ENCODE peak calls at places on chromosomes 3 and 15, in five cellular contexts. K, W, U, M and S are unnamed samples.

GRCh38 chr3:126449621-126450051 is 26.1 kb downstream of the ZXDC start:
- DNase-seq in K (no peak), W (no peak), U (no peak), M (no peak), S (no peak)

GRCh38 chr3:24751020-24751419 is 256.4 kb upstream of the THRB start:
- DNase-seq in K (no peak), W (no peak), U (no peak), M (no peak), S (no peak)

GRCh38 chr15:31155136-31155535 is 53.6 kb upstream of the TRPM1 start:
- DNase-seq in K (no peak), W (no peak), U (no peak), M (no peak), S (no peak)

GRCh38 chr3:13644341-13645082 is 95.6 kb downstream of the FBLN2 start:
- DNase-seq in K (no peak), W (no peak), U (no peak), M (no peak), S (no peak)

GRCh38 chr3:196322-197153 is at the start of gene CHL1:
- DNase-seq in K (no peak), W (no peak), U (no peak), M (no peak), S (no peak)

GRCh38 chr3:111999924-112000835 is 1.5 kb downstream of the TAGLN3 start:
- DNase-seq in K (no peak), W (no peak), U (peak; percentile 67), M (no peak), S (no peak)

GRCh38 chr3:183161552-183162345 is 785 bp downstream of the LAMP3 start:
- DNase-seq in K (peak; percentile 16), W (no peak), U (peak; percentile 17), M (no peak), S (no peak)

GRCh38 chr3:31953636-31954035 is 27.4 kb downstream of the OSBPL10 start:
- DNase-seq in K (no peak), W (no peak), U (no peak), M (no peak), S (no peak)

GRCh38 chr3:42804831-42805821 is 836 bp upstream of the HIGD1A start:
- DNase-seq in K (no peak), W (no peak), U (no peak), M (no peak), S (no peak)

GRCh38 chr15:49888341-49888693 is 230.7 kb downstream of the ATP8B4 start:
- DNase-seq in K (no peak), W (no peak), U (no peak), M (no peak), S (no peak)

GRCh38 chr15:85959573-85959972 is 120.1 kb upstream of the AGBL1 start:
- DNase-seq in K (no peak), W (no peak), U (no peak), M (no peak), S (no peak)

GRCh38 chr3:79517766-79518413 is 249.9 kb downstream of the ROBO1 start:
- DNase-seq in K (no peak), W (no peak), U (peak; percentile 52), M (no peak), S (no peak)